ENCODE peak calls at places on chromosomes 4 and X, in seven cellular contexts. C, P, A, S, F, U and H are unnamed samples.

GRCh38 chrX:102930990-102931756 is 5.9 kb upstream of the RAB40AL start:
- DNase-seq in C (no peak), P (no peak), A (peak), S (no peak), F (no peak), U (no peak), H (no peak)

GRCh38 chrX:106897259-106897658 is 5.9 kb downstream of the RIPPLY1 start:
- DNase-seq in C (no peak), P (peak), A (peak), S (no peak), F (no peak), U (no peak), H (no peak)

GRCh38 chrX:85112270-85112669 is 108.6 kb downstream of the APOOL start:
- DNase-seq in C (no peak), P (no peak), A (no peak), S (no peak), F (no peak), U (no peak), H (no peak)

GRCh38 chrX:57156397-57157049 is 19.3 kb upstream of the SPIN2A start:
- DNase-seq in C (peak), P (peak), A (peak), S (no peak), F (no peak), U (peak), H (no peak)

GRCh38 chrX:109714340-109714958 is 18.6 kb downstream of the ACSL4 start:
- DNase-seq in C (no peak), P (peak), A (peak), S (peak), F (no peak), U (no peak), H (no peak)

GRCh38 chr4:25290490-25291067 is 22.0 kb upstream of the ZCCHC4 start:
- DNase-seq in C (no peak), P (no peak), A (no peak), S (no peak), F (no peak), U (no peak), H (no peak)

GRCh38 chr4:170027181-170027829 is 1.1 kb upstream of the MFAP3L start:
- DNase-seq in C (peak), P (peak), A (peak), S (peak), F (peak), U (peak), H (peak)

GRCh38 chrX:9327747-9328145 is 137.1 kb upstream of the TBL1X start:
- DNase-seq in C (no peak), P (peak), A (peak), S (no peak), F (no peak), U (no peak), H (no peak)

GRCh38 chr4:37693450-37694190 is 7.4 kb upstream of the RELL1 start:
- DNase-seq in C (no peak), P (peak), A (peak), S (peak), F (no peak), U (no peak), H (no peak)

GRCh38 chr4:117560329-117560728 is 474.0 kb upstream of the NDST3 start:
- DNase-seq in C (no peak), P (peak), A (peak), S (peak), F (no peak), U (no peak), H (no peak)

GRCh38 chrX:100636321-100636991 is at the start of gene TSPAN6:
- DNase-seq in C (peak), P (peak), A (peak), S (peak), F (peak), U (peak), H (no peak)
- TF ChIP-seq CTCF in C (peak), P (peak), A (peak), S (peak), F (peak), U (peak), H (peak)

GRCh38 chr4:66178901-66179300 is 508.6 kb upstream of the EPHA5 start:
- DNase-seq in C (no peak), P (peak), A (no peak), S (no peak), F (no peak), U (no peak), H (no peak)
- TF ChIP-seq CTCF in C (no peak), P (no peak), A (no peak), S (no peak), F (no peak), U (no peak), H (peak)

DNA sequence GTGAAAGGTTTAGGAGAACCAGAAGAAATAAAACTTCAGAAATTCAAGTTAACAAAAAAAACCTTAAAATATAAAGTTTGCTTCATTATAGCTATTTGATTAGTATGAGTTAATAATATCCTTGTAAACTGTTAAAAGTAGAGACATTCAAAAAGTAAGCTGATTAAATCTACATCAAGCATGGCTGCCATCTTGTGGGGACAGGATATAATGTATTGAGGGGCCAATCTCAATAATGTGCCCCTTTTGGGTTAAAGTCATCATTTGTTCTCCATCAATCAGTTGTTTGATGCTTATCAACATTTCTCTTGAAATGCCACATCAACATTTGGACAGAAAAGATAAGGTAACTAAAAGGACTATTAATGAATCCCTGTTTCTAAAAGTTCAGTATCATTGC is 4.6 kb upstream of the GRID2 start:
- DNase-seq in C (no peak), P (no peak), A (peak), S (no peak), F (no peak), U (no peak), H (no peak)
- TF ChIP-seq CTCF in C (no peak), P (peak), A (no peak), S (peak), F (peak), U (no peak), H (peak)

DNA sequence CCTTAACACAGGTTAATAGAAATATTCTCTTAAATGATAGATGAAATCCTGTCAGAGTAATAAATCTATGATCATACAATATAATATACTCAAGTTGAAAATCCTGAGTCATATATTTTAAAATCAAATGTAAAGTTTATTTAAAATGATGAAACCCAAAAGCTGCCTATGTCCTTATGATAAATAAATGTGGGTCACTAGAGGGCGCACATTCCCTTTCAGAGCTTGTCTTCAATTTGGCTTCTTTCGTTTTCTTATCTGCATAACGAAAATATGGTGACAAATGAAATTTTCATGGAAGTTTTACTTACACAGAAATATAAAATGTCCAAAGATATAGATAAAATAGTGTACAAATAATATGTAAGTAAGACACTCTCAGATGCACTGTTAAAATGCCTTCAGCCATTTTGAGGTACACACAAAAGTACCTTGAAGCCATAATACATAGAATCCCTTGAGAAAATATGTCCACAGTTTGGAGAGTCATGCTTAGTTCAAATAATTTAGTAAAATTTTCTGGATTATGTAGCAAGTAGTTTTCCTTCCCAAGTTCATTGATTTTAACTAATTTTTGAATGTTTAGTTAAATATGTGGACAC is 680.4 kb downstream of the DMD start:
- DNase-seq in C (peak), P (peak), A (peak), S (peak), F (no peak), U (no peak), H (no peak)
- TF ChIP-seq CTCF in C (peak), P (peak), A (peak), S (peak), F (peak), U (peak), H (peak)

DNA sequence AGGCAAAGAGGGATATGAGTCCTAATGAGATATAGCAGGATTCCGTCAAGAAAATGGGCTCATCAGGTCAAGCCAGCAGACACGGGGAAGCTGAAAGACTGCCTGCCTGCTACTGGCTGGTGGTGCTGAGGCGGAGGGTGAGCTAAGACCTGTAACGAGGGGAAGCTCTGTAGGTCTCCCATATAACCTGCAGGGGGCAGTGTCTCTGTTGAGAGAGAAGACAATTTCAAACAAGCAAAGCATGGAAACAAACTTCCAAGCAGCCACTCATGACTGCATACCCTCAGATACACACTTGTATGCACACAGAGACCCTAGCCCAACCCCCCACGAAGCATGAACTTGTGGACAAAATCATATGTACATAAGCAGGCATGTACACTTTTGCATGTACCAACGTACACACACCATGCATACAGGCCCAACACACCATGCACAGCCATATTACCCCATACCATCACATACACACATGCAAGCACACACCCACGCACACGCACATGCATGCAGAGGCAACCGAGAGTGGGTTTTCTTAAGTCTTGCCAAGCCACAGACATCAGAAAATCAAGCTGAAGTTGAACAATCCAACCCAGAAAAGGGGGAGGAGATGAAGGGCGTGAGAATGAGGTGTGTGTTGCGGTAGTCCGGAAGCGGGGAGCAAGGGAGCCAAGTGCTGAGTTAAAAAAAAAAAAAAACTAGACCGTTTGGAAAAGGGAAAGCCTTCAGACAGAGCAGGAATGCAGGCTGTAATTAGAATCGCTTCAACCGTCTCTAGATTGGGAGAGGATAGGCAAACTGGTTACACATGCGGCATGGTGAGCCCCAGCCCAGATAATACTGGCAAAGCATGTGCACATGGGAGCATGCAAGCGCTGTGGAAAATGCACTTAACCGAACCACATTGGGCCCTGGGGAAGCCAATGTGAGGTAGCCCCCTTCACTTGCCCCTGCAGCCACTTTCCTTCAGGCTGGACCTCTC is 71.0 kb downstream of the PJA1 start:
- DNase-seq in C (peak), P (peak), A (peak), S (no peak), F (no peak), U (peak), H (peak)
- TF ChIP-seq CTCF in C (peak), P (peak), A (peak), S (peak), F (peak), U (peak), H (peak)

DNA sequence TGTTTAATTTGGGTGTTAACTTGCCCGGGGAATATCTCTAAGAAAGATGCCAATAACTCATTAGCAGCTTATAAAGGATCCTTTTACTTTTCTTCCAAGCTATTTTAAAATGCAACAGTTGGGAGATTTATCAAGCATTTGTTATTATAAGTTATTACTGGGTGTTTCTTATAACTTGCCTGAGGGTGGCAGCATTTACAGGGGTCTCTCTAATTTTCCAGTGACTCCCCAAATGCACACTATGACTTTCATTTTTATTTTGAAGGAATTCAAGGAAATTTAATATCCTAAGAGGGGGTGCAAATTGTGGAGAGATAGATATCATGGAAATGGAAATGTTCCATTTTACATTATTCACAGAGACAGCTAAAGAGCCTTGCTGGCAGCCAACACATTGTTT is 138.0 kb downstream of the PDGFRA start:
- DNase-seq in C (no peak), P (no peak), A (no peak), S (no peak), F (no peak), U (no peak), H (no peak)
- TF ChIP-seq CTCF in C (no peak), P (peak), A (no peak), S (no peak), F (no peak), U (no peak), H (no peak)

DNA sequence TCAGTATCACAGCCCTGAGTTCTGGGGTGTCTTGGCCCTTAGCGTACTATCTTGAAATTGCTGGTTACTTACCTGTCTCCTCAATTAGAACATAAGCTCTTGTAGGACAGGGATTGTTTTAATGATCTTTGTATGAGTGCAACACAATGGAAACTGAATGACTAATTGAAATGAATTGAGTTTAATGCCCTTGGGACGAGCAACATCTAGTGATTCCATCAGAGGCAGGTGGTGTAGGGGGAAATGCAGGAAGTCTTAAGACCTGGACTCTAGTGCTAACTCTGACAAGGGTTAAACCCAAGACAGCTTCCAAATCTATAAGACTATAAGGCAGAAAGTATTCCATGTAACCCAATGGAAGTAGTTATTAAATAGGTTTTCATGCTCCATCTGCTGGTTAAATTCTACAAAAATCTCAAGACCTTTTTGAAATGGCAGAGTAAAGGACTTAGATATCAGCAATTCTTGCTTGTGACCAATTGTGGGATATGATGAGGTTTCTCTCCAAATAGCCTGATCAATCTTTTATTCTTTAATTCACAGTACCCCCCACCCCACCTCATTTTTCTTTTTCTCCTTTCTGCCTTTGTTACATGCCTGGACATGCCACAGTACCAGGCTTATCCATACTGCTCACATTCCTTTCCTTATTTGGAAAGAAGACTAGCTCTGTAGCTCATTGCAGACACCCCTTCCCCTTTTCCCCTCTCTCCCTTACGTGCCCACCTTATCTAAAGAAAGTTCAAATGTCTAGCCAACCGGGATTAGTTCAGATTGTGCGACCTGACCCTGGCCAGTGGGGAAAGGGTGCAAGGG is 340.8 kb downstream of the PAPSS1 start:
- DNase-seq in C (no peak), P (peak), A (peak), S (no peak), F (no peak), U (no peak), H (no peak)
- TF ChIP-seq CTCF in C (no peak), P (peak), A (peak), S (peak), F (no peak), U (no peak), H (no peak)